ENCODE peak calls at places on chromosomes 16 and 17, in six cellular contexts. A, D, H, L, X and Z are unnamed samples.

GRCh38 chr16:22008215-22009142 is 568 bp downstream of the MOSMO start:
- DNase-seq in A (peak; percentile 24), D (no peak), H (peak; percentile 36), L (peak; percentile 52), X (no peak), Z (no peak)

GRCh38 chr16:86035906-86036305 is 136.9 kb downstream of the IRF8 start:
- DNase-seq in A (no peak), D (no peak), H (no peak), L (no peak), X (no peak), Z (no peak)

GRCh38 chr16:86781046-86781445 is 202.7 kb downstream of the FOXL1 start:
- DNase-seq in A (no peak), D (no peak), H (no peak), L (no peak), X (no peak), Z (no peak)

GRCh38 chr17:45170976-45171337 is 9.3 kb downstream of the HEXIM2 start:
- DNase-seq in A (peak; percentile 50), D (no peak), H (peak; percentile 64), L (no peak), X (peak; percentile 83), Z (no peak)

GRCh38 chr16:50741225-50741807 is 570 bp upstream of the CYLD start:
- DNase-seq in A (peak; percentile 14), D (no peak), H (peak; percentile 38), L (no peak), X (no peak), Z (no peak)

GRCh38 chr16:85665929-85666328 is 22.8 kb downstream of the GINS2 start:
- DNase-seq in A (no peak), D (no peak), H (no peak), L (no peak), X (no peak), Z (no peak)

GRCh38 chr17:82845163-82845807 is 5.5 kb upstream of the ZNF750 start:
- DNase-seq in A (no peak), D (no peak), H (no peak), L (no peak), X (peak; percentile 42), Z (no peak)

GRCh38 chr17:28725660-28726395 is at the start of gene TLCD1:
- DNase-seq in A (peak; percentile 73), D (peak; percentile 86), H (peak; percentile 79), L (peak; percentile 77), X (peak; percentile 89), Z (peak; percentile 92)

GRCh38 chr16:87851141-87851587 is 18.1 kb downstream of the SLC7A5 start:
- DNase-seq in A (no peak), D (no peak), H (no peak), L (no peak), X (no peak), Z (no peak)

GRCh38 chr16:87849419-87850008 is 19.8 kb downstream of the SLC7A5 start:
- DNase-seq in A (no peak), D (no peak), H (no peak), L (no peak), X (no peak), Z (no peak)

GRCh38 chr16:87850009-87851006 is 19.0 kb downstream of the SLC7A5 start:
- DNase-seq in A (peak; percentile 72), D (peak; percentile 76), H (peak; percentile 75), L (peak; percentile 87), X (peak; percentile 55), Z (peak; percentile 88)

GRCh38 chr16:87853411-87854052 is 15.8 kb downstream of the SLC7A5 start:
- DNase-seq in A (peak; percentile 95), D (peak; percentile 90), H (peak; percentile 95), L (peak; percentile 94), X (peak; percentile 94), Z (peak; percentile 93)

GRCh38 chr16:87851601-87852000 is 17.7 kb downstream of the SLC7A5 start:
- DNase-seq in A (no peak), D (no peak), H (no peak), L (no peak), X (no peak), Z (no peak)
- TF ChIP-seq CTCF in A (no peak), D (no peak), H (no peak), L (no peak), X (no peak), Z (no peak)

GRCh38 chr16:27698266-27698665 is 148.3 kb downstream of the KATNIP start:
- DNase-seq in A (no peak), D (peak; percentile 47), H (no peak), L (peak; percentile 94), X (no peak), Z (no peak)
- TF ChIP-seq CTCF in A (no peak), D (peak; percentile 71), H (no peak), L (peak; percentile 61), X (peak; percentile 56), Z (peak; percentile 25)

GRCh38 chr16:69858196-69859104 is 92.7 kb upstream of the CLEC18A start:
- DNase-seq in A (no peak), D (no peak), H (peak; percentile 40), L (no peak), X (no peak), Z (no peak)

GRCh38 chr16:69855587-69855986 is 93.5 kb downstream of the WWP2 start:
- DNase-seq in A (no peak), D (no peak), H (no peak), L (no peak), X (peak; percentile 21), Z (no peak)

GRCh38 chr16:69860233-69861231 is 90.6 kb upstream of the CLEC18A start:
- DNase-seq in A (peak; percentile 23), D (no peak), H (no peak), L (no peak), X (no peak), Z (no peak)

GRCh38 chr16:69861276-69862030 is 89.7 kb upstream of the CLEC18A start:
- DNase-seq in A (peak; percentile 60), D (no peak), H (peak; percentile 61), L (no peak), X (peak; percentile 81), Z (no peak)

DNA sequence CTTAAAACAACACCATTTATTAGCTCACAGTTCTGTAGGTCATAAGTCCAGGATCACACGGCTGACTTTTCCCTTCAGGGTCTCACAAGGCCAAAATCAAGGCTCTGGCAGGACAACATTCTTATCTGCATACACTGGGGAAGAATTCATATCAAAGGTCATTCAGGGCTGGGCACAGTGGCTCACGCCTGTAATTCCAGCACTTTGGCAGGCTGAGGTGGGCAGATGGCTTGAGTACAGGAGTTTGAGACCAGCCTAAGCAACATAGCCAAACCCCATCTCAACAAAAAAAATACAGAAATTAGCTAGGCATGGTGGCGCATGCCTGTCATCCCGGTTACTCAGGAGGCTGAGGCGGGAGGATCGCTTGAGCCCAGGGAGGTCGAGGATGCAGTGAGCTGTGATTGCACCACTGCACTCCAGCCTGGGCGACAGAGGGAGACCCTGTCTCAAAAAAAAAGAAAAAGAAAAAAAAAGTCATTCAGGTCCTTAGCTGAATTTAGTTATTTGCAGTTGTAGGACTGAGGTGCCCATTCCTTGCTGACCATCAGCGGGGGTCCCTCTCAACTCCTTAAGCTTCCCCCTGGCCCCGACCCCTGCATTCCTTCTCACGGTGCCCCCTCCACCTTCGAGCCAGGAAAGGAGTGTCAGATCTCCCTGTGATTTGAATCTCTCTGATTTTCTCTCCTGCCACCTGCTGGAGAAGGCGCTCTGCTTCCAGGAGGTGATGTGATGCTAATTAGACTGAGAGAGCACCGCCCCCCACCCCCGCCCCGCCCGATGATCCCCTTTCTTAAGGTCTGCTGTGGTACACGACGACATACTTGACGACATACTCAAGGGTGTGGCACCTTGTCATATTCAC is 91.8 kb upstream of the CLEC18A start:
- DNase-seq in A (peak; percentile 75), D (peak; percentile 65), H (peak; percentile 77), L (peak; percentile 77), X (no peak), Z (peak; percentile 70)
- TF ChIP-seq CTCF in A (peak; percentile 43), D (peak; percentile 58), H (peak; percentile 38), L (no peak), X (no peak), Z (peak; percentile 59)

GRCh38 chr17:49841548-49841947 is 6.3 kb downstream of the TAC4 start:
- DNase-seq in A (no peak), D (no peak), H (no peak), L (no peak), X (no peak), Z (no peak)

GRCh38 chr17:49845210-49845782 is 2.6 kb downstream of the TAC4 start:
- DNase-seq in A (no peak), D (no peak), H (no peak), L (no peak), X (peak; percentile 29), Z (no peak)

GRCh38 chr17:49846938-49847712 is 744 bp downstream of the TAC4 start:
- DNase-seq in A (no peak), D (no peak), H (no peak), L (no peak), X (no peak), Z (no peak)

GRCh38 chr17:49842846-49843245 is 5.0 kb downstream of the TAC4 start:
- DNase-seq in A (no peak), D (no peak), H (no peak), L (no peak), X (no peak), Z (no peak)

GRCh38 chr17:49843774-49844350 is 4.0 kb downstream of the TAC4 start:
- DNase-seq in A (no peak), D (peak; percentile 66), H (peak; percentile 47), L (peak; percentile 72), X (no peak), Z (peak; percentile 72)
- TF ChIP-seq CTCF in A (no peak), D (peak; percentile 76), H (peak; percentile 13), L (peak; percentile 35), X (peak; percentile 48), Z (peak; percentile 78)

GRCh38 chr17:43328650-43329049 is 70.1 kb upstream of the ARL4D start:
- DNase-seq in A (no peak), D (no peak), H (no peak), L (no peak), X (peak; percentile 31), Z (no peak)

GRCh38 chr17:43333438-43333943 is 65.3 kb upstream of the ARL4D start:
- DNase-seq in A (no peak), D (no peak), H (no peak), L (no peak), X (no peak), Z (no peak)

GRCh38 chr17:43332211-43332610 is 66.6 kb upstream of the ARL4D start:
- DNase-seq in A (no peak), D (no peak), H (no peak), L (no peak), X (no peak), Z (no peak)

GRCh38 chr17:43329183-43329582 is 69.6 kb upstream of the ARL4D start:
- DNase-seq in A (no peak), D (no peak), H (no peak), L (no peak), X (no peak), Z (no peak)

DNA sequence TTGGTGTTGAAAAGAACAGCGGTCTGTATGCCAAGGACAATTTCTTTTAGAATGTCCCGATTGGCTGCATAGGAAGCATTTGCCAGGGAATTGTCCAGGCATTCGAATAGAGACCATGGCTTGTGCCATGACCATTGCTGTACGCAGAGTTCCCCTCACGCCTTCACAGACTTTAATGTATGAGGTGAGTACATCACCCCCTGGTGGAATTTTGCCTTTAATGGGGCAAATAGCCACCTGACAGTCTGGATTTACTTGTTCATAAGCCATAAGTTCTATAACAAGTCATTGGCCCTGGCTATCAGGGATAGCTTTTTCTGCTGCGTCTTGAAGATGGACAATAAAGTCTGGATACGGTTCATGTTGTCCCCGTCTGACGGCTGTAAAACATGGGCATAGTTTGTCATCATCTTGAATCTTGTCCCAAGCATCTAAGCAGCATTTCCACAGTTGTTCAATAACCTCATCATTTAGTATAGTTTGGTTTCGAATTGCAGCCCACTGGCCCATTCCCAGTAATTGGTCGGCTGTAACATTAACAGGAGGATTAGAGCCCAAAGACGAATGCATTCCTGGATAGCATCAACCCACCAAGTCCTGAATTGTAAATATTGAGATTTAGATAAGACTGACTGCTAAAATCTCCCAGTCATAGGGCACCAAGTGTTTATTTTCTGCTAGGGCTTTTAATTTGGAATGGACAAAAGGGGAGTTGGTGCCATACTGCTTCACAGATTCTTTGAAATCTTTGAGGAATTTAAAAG is 67.7 kb upstream of the ARL4D start:
- DNase-seq in A (no peak), D (no peak), H (no peak), L (no peak), X (peak; percentile 6), Z (no peak)
- TF ChIP-seq CTCF in A (no peak), D (peak; percentile 30), H (no peak), L (no peak), X (peak; percentile 5), Z (peak; percentile 48)